ENCODE peak calls at places on chromosomes 13 and 19, in ten cellular contexts. P, Z, J, H, S, A, R, I, Q and E are unnamed samples.
A peak's percentile ranks its signal among the peaks of the same experiment; 100 is the strongest.

GRCh38 chr13:45349438-45349837 is 8.5 kb upstream of the TPT1 start:
- DNase-seq in P (peak; percentile 42), R (no peak), H (no peak), S (no peak), J (no peak), Z (no peak), Q (peak; percentile 35), I (no peak), A (no peak), E (no peak)

GRCh38 chr13:109332501-109333499 is 453.6 kb downstream of the IRS2 start:
- DNase-seq in Q (no peak), H (no peak), R (no peak), S (no peak), I (no peak), Z (no peak), A (no peak), P (no peak), J (no peak), E (no peak)

GRCh38 chr19:10222201-10222890 is 8.8 kb downstream of the S1PR2 start:
- DNase-seq in Z (no peak), J (no peak), H (no peak), R (no peak), A (no peak), P (no peak), S (no peak), I (no peak), Q (no peak), E (no peak)

GRCh38 chr13:100811431-100811830 is 136.8 kb upstream of the TMTC4 start:
- DNase-seq in I (no peak), Q (no peak), H (no peak), J (no peak), P (no peak), Z (no peak), A (no peak), R (no peak), S (no peak), E (no peak)

GRCh38 chr13:31614073-31614472 is 125.3 kb upstream of the RXFP2 start:
- DNase-seq in Z (no peak), Q (no peak), A (no peak), P (no peak), S (no peak), J (no peak), I (no peak), R (no peak), H (no peak), E (no peak)

GRCh38 chr13:46982856-46983582 is 86.2 kb upstream of the HTR2A start:
- DNase-seq in H (no peak), R (no peak), Q (no peak), J (no peak), Z (no peak), A (peak; percentile 53), S (no peak), P (no peak), I (no peak), E (peak; percentile 69)

GRCh38 chr13:24209138-24209537 is 48.6 kb downstream of the SPATA13 start:
- DNase-seq in A (no peak), Q (no peak), P (no peak), I (no peak), J (no peak), R (no peak), S (no peak), H (no peak), Z (no peak), E (no peak)

GRCh38 chr13:99289674-99290337 is 17.4 kb downstream of the GPR183 start:
- DNase-seq in I (no peak), A (no peak), Q (no peak), J (no peak), P (peak; percentile 38), H (no peak), R (no peak), S (no peak), Z (no peak), E (no peak)

GRCh38 chr13:46062190-46062589 is 9.6 kb upstream of the ZC3H13 start:
- DNase-seq in H (peak; percentile 24), S (no peak), A (no peak), Z (no peak), P (peak; percentile 93), J (no peak), Q (peak; percentile 63), R (peak; percentile 11), I (no peak), E (no peak)

GRCh38 chr19:27794444-27795042 is 1418.4 kb downstream of the UQCRFS1 start:
- DNase-seq in Z (peak; percentile 65), I (no peak), P (peak; percentile 33), Q (peak; percentile 44), A (peak; percentile 33), R (peak; percentile 20), S (no peak), H (peak; percentile 54), J (no peak), E (peak; percentile 26)

GRCh38 chr13:103852036-103852435 is 785.8 kb upstream of the SLC10A2 start:
- DNase-seq in I (no peak), A (no peak), H (no peak), S (no peak), R (no peak), Q (no peak), J (no peak), P (no peak), Z (peak; percentile 26), E (no peak)

GRCh38 chr19:28341810-28342350 is 871.1 kb downstream of the UQCRFS1 start:
- DNase-seq in H (no peak), A (no peak), P (no peak), S (no peak), R (no peak), I (no peak), Q (no peak), Z (no peak), J (no peak), E (no peak)

GRCh38 chr19:38695319-38695683 is 47.9 kb downstream of the ACTN4 start:
- DNase-seq in P (no peak), S (no peak), A (no peak), Z (no peak), R (no peak), I (no peak), H (no peak), J (no peak), Q (no peak), E (no peak)

GRCh38 chr13:107809125-107809524 is 406.2 kb downstream of the LIG4 start:
- DNase-seq in A (no peak), I (no peak), R (no peak), S (no peak), J (no peak), H (peak; percentile 23), Z (no peak), Q (no peak), P (no peak), E (no peak)

GRCh38 chr13:113647351-113648217 is 10.4 kb downstream of the ATP4B start:
- DNase-seq in P (peak; percentile 82), I (peak; percentile 76), Z (no peak), S (peak; percentile 57), J (no peak), A (no peak), H (peak; percentile 81), R (peak; percentile 24), Q (peak; percentile 30), E (no peak)

GRCh38 chr19:34172661-34173144 is 399 bp downstream of the LSM14A start:
- DNase-seq in Q (no peak), A (no peak), H (peak; percentile 44), S (no peak), J (no peak), Z (no peak), I (peak; percentile 41), R (peak; percentile 41), P (no peak), E (no peak)
- TF ChIP-seq CTCF in Q (no peak), A (no peak), H (no peak), S (no peak), J (no peak), Z (no peak), I (no peak), R (no peak), P (no peak), E (no peak)

GRCh38 chr19:31946491-31946890 is 398.9 kb upstream of the ZNF507 start:
- DNase-seq in Z (no peak), S (no peak), R (no peak), Q (no peak), P (no peak), I (no peak), H (no peak), J (no peak), A (no peak), E (no peak)

GRCh38 chr19:31943778-31944177 is 401.6 kb upstream of the ZNF507 start:
- DNase-seq in R (no peak), J (no peak), P (no peak), A (no peak), H (no peak), S (no peak), I (no peak), Z (no peak), Q (no peak), E (no peak)

GRCh38 chr19:31947436-31947835 is 398.0 kb upstream of the ZNF507 start:
- DNase-seq in J (no peak), P (no peak), Z (no peak), I (no peak), Q (no peak), S (no peak), A (no peak), H (no peak), R (no peak), E (no peak)

GRCh38 chr19:31944286-31944685 is 401.1 kb upstream of the ZNF507 start:
- DNase-seq in Q (no peak), Z (no peak), R (no peak), I (no peak), P (no peak), A (no peak), S (no peak), J (no peak), H (no peak), E (no peak)

GRCh38 chr19:31943305-31943704 is 402.1 kb upstream of the ZNF507 start:
- DNase-seq in J (no peak), I (no peak), Z (peak; percentile 26), H (no peak), Q (no peak), R (no peak), S (no peak), P (no peak), A (no peak), E (no peak)
- TF ChIP-seq CTCF in J (no peak), I (no peak), Z (no peak), H (no peak), Q (no peak), R (no peak), S (no peak), P (no peak), A (no peak), E (no peak)

GRCh38 chr13:73417012-73417615 is 358.3 kb downstream of the KLF5 start:
- DNase-seq in P (peak; percentile 63), R (no peak), I (no peak), Z (no peak), H (peak; percentile 3), Q (no peak), S (no peak), J (no peak), A (peak; percentile 12), E (peak; percentile 13)
- TF ChIP-seq CTCF in P (peak; percentile 37), R (no peak), I (no peak), Z (peak; percentile 24), H (no peak), Q (peak; percentile 66), S (no peak), J (peak; percentile 26), A (no peak), E (peak; percentile 8)

DNA sequence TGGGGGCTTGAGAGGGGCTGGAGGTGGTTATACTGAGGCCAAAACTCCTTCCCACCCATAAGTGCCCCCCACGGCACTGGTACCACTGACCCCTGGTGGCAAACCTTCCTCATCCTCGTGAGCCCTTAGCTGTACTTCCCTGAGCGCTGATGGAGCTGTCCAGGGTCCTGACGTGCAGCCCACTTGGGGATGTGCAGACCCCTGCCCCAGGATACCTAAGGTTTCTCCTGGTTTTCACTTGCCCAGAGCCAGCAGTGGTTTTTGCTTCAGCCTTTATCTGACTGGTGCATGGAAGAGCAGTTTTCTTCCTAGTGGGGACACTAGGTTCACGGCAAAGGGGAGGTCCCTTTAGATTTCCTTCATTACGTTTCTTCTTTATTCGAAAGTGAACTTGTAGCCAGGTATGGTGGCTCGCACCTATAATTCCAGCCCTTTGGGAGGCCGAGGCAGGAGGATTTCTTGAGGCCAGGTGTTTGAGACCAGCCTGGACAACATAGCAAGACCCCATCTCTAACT is 28.7 kb upstream of the KCTD15 start:
- DNase-seq in H (peak; percentile 24), P (peak; percentile 15), A (no peak), Z (peak; percentile 88), Q (no peak), I (no peak), S (no peak), R (peak; percentile 16), J (no peak), E (no peak)
- TF ChIP-seq CTCF in H (peak; percentile 21), P (no peak), A (no peak), Z (peak; percentile 31), Q (peak; percentile 63), I (no peak), S (no peak), R (peak; percentile 41), J (peak; percentile 31), E (no peak)